ENCODE peak calls at places on chromosomes 12 and 14, in four cellular contexts. One of them, this sample, is unnamed.

GRCh38 chr14:20848316-20848954 is 42.8 kb upstream of the RNASE3 start:
- DNase-seq in stimulated activated CD4-positive, alpha-beta T cell treated with anti-CD3 and anti-CD28 coated beads, Interleukin-4, amount 100 ng/mL, for 4 hours: no peak
- DNase-seq in esophagus squamous epithelium: no peak
- DNase-seq in cardiac muscle cell: no peak
- DNase-seq in this sample: no peak

GRCh38 chr14:87629788-87630187 is 363.2 kb downstream of the GALC start:
- DNase-seq in stimulated activated CD4-positive, alpha-beta T cell treated with anti-CD3 and anti-CD28 coated beads, Interleukin-4, amount 100 ng/mL, for 4 hours: no peak
- DNase-seq in esophagus squamous epithelium: no peak
- DNase-seq in cardiac muscle cell: no peak
- DNase-seq in this sample: no peak

GRCh38 chr12:56565510-56566101 is 44.0 kb downstream of the RBMS2 start:
- DNase-seq in stimulated activated CD4-positive, alpha-beta T cell treated with anti-CD3 and anti-CD28 coated beads, Interleukin-4, amount 100 ng/mL, for 4 hours: no peak
- DNase-seq in esophagus squamous epithelium: no peak
- DNase-seq in cardiac muscle cell: peak; percentile 30
- DNase-seq in this sample: no peak

GRCh38 chr12:5912437-5913334 is 32.4 kb downstream of the ANO2 start:
- DNase-seq in stimulated activated CD4-positive, alpha-beta T cell treated with anti-CD3 and anti-CD28 coated beads, Interleukin-4, amount 100 ng/mL, for 4 hours: no peak
- DNase-seq in esophagus squamous epithelium: no peak
- DNase-seq in cardiac muscle cell: peak; percentile 32
- DNase-seq in this sample: no peak

GRCh38 chr14:29821665-29822429 is 105.8 kb downstream of the PRKD1 start:
- DNase-seq in stimulated activated CD4-positive, alpha-beta T cell treated with anti-CD3 and anti-CD28 coated beads, Interleukin-4, amount 100 ng/mL, for 4 hours: no peak
- DNase-seq in esophagus squamous epithelium: no peak
- DNase-seq in cardiac muscle cell: no peak
- DNase-seq in this sample: no peak

GRCh38 chr12:110917961-110918360 is 2.4 kb downstream of the MYL2 start:
- DNase-seq in stimulated activated CD4-positive, alpha-beta T cell treated with anti-CD3 and anti-CD28 coated beads, Interleukin-4, amount 100 ng/mL, for 4 hours: no peak
- DNase-seq in esophagus squamous epithelium: no peak
- DNase-seq in cardiac muscle cell: no peak
- DNase-seq in this sample: no peak

GRCh38 chr14:52888839-52889838 is 61.7 kb downstream of the FERMT2 start:
- DNase-seq in stimulated activated CD4-positive, alpha-beta T cell treated with anti-CD3 and anti-CD28 coated beads, Interleukin-4, amount 100 ng/mL, for 4 hours: no peak
- DNase-seq in esophagus squamous epithelium: no peak
- DNase-seq in cardiac muscle cell: no peak
- DNase-seq in this sample: no peak

GRCh38 chr14:85788834-85789233 is 258.9 kb downstream of the FLRT2 start:
- DNase-seq in stimulated activated CD4-positive, alpha-beta T cell treated with anti-CD3 and anti-CD28 coated beads, Interleukin-4, amount 100 ng/mL, for 4 hours: no peak
- DNase-seq in esophagus squamous epithelium: no peak
- DNase-seq in cardiac muscle cell: no peak
- DNase-seq in this sample: no peak

GRCh38 chr12:102010265-102010994 is 51.4 kb downstream of the WASHC3 start:
- DNase-seq in stimulated activated CD4-positive, alpha-beta T cell treated with anti-CD3 and anti-CD28 coated beads, Interleukin-4, amount 100 ng/mL, for 4 hours: no peak
- DNase-seq in esophagus squamous epithelium: no peak
- DNase-seq in cardiac muscle cell: no peak
- DNase-seq in this sample: no peak

GRCh38 chr12:81128930-81129554 is 51.2 kb downstream of the ACSS3 start:
- DNase-seq in stimulated activated CD4-positive, alpha-beta T cell treated with anti-CD3 and anti-CD28 coated beads, Interleukin-4, amount 100 ng/mL, for 4 hours: no peak
- DNase-seq in esophagus squamous epithelium: no peak
- DNase-seq in cardiac muscle cell: peak; percentile 65
- DNase-seq in this sample: no peak

GRCh38 chr12:58313091-58313855 is 371.9 kb downstream of the ATP23 start:
- DNase-seq in stimulated activated CD4-positive, alpha-beta T cell treated with anti-CD3 and anti-CD28 coated beads, Interleukin-4, amount 100 ng/mL, for 4 hours: no peak
- DNase-seq in esophagus squamous epithelium: no peak
- DNase-seq in cardiac muscle cell: no peak
- DNase-seq in this sample: no peak

GRCh38 chr14:54683882-54684794 is 117.2 kb downstream of the SAMD4A start:
- DNase-seq in stimulated activated CD4-positive, alpha-beta T cell treated with anti-CD3 and anti-CD28 coated beads, Interleukin-4, amount 100 ng/mL, for 4 hours: no peak
- DNase-seq in esophagus squamous epithelium: no peak
- DNase-seq in cardiac muscle cell: no peak
- DNase-seq in this sample: no peak

GRCh38 chr12:119990382-119990874 is 1.4 kb downstream of the BICDL1 start:
- DNase-seq in stimulated activated CD4-positive, alpha-beta T cell treated with anti-CD3 and anti-CD28 coated beads, Interleukin-4, amount 100 ng/mL, for 4 hours: no peak
- DNase-seq in esophagus squamous epithelium: no peak
- DNase-seq in cardiac muscle cell: no peak
- DNase-seq in this sample: no peak

GRCh38 chr12:22282283-22282682 is 52.2 kb downstream of the ST8SIA1 start:
- DNase-seq in stimulated activated CD4-positive, alpha-beta T cell treated with anti-CD3 and anti-CD28 coated beads, Interleukin-4, amount 100 ng/mL, for 4 hours: no peak
- DNase-seq in esophagus squamous epithelium: no peak
- DNase-seq in cardiac muscle cell: no peak
- DNase-seq in this sample: no peak

GRCh38 chr14:39265032-39265431 is 31.3 kb downstream of the MIA2 start:
- DNase-seq in stimulated activated CD4-positive, alpha-beta T cell treated with anti-CD3 and anti-CD28 coated beads, Interleukin-4, amount 100 ng/mL, for 4 hours: no peak
- DNase-seq in esophagus squamous epithelium: no peak
- DNase-seq in cardiac muscle cell: peak; percentile 22
- DNase-seq in this sample: no peak

GRCh38 chr12:116672842-116673516 is 64.9 kb downstream of the SPRING1 start:
- DNase-seq in stimulated activated CD4-positive, alpha-beta T cell treated with anti-CD3 and anti-CD28 coated beads, Interleukin-4, amount 100 ng/mL, for 4 hours: no peak
- DNase-seq in esophagus squamous epithelium: no peak
- DNase-seq in cardiac muscle cell: no peak
- DNase-seq in this sample: no peak

This sample was measured in stimulated activated naive CD4-positive, alpha-beta T cell treated with Interleukin-2 at 50 U/mL for 16 hours.